ENCODE peak calls at places on chromosomes 3 and 15, in eight cellular contexts. J, Q, W, O, Y, I, R and U are unnamed samples.
A peak's percentile ranks its signal among the peaks of the same experiment; 100 is the strongest.

GRCh38 chr15:64667736-64668161 is 107.6 kb downstream of the RBPMS2 start:
- DNase-seq in O (no peak), Y (peak; percentile 61), Q (no peak), J (no peak), R (no peak), W (no peak), I (no peak), U (no peak)

GRCh38 chr3:78601249-78601648 is 1166.5 kb downstream of the ROBO1 start:
- DNase-seq in O (no peak), Y (no peak), I (no peak), W (no peak), J (no peak), R (no peak), Q (no peak), U (no peak)

GRCh38 chr15:64010719-64011118 is 35.6 kb downstream of the DAPK2 start:
- DNase-seq in Y (peak; percentile 93), J (peak; percentile 82), W (peak; percentile 49), I (no peak), O (no peak), Q (peak; percentile 69), R (peak; percentile 58), U (peak; percentile 92)

GRCh38 chr15:38012894-38013293 is 78.5 kb downstream of the TMCO5A start:
- DNase-seq in Y (no peak), Q (no peak), W (no peak), J (no peak), R (no peak), O (no peak), I (no peak), U (no peak)

GRCh38 chr15:92616621-92617179 is 38.9 kb downstream of the FAM174B start:
- DNase-seq in I (no peak), Q (peak; percentile 67), O (no peak), W (no peak), R (no peak), Y (no peak), J (no peak), U (no peak)

GRCh38 chr3:172307143-172307560 is 141.1 kb downstream of the GHSR start:
- DNase-seq in O (no peak), I (peak; percentile 41), Y (peak; percentile 45), Q (no peak), J (no peak), R (no peak), W (peak; percentile 97), U (no peak)

GRCh38 chr3:16841906-16842709 is 42.6 kb upstream of the PLCL2 start:
- DNase-seq in O (peak; percentile 24), J (no peak), I (no peak), Y (no peak), Q (peak; percentile 65), R (peak; percentile 42), W (no peak), U (peak; percentile 93)

GRCh38 chr3:183212096-183212495 is 41.0 kb upstream of the B3GNT5 start:
- DNase-seq in W (peak; percentile 29), Y (no peak), J (no peak), I (no peak), R (no peak), Q (no peak), O (no peak), U (no peak)

GRCh38 chr15:57380854-57381253 is 4.5 kb downstream of the CGNL1 start:
- DNase-seq in Q (no peak), R (no peak), I (no peak), W (no peak), O (no peak), Y (no peak), J (no peak), U (no peak)

GRCh38 chr15:80452166-80452565 is 48.0 kb downstream of the ARNT2 start:
- DNase-seq in O (no peak), Q (no peak), Y (no peak), W (no peak), I (peak; percentile 63), J (no peak), R (no peak), U (no peak)

GRCh38 chr15:43376017-43376705 is 5.3 kb downstream of the TUBGCP4 start:
- DNase-seq in O (peak; percentile 45), Q (no peak), I (peak; percentile 62), Y (peak; percentile 61), R (no peak), J (peak; percentile 83), W (no peak), U (no peak)

GRCh38 chr3:143727391-143727790 is 120.9 kb downstream of the SLC9A9 start:
- DNase-seq in W (no peak), J (no peak), Q (no peak), O (no peak), I (no peak), Y (peak; percentile 65), R (no peak), U (no peak)

GRCh38 chr15:48682949-48683651 is 37.6 kb upstream of the FBN1 start:
- DNase-seq in R (peak; percentile 51), W (peak; percentile 88), O (no peak), Q (peak; percentile 72), I (no peak), J (no peak), Y (peak; percentile 86), U (no peak)

GRCh38 chr15:47741082-47741481 is 23.8 kb downstream of the SEMA6D start:
- DNase-seq in Q (no peak), W (no peak), I (no peak), J (peak; percentile 40), Y (no peak), O (no peak), R (no peak), U (no peak)

DNA sequence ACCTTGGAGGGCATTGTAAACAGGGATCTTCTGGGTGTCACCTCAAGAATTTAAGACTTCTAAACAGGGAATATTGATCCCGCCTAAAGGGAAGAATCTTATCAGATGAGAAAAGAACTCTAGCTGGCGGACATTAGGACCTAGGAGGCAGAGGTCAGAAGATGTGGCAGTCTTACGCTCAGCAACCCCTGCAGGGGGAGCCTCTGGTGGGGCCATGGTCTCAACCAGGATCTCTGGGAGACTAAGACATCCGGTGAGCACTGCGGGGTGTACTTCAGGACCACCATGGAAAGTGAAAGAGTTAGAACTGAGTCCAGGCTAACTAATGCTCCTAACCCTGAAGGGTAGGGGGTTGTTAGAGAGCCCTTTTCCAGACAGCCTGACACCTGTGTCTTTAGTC is 295.2 kb downstream of the VGLL3 start:
- DNase-seq in W (no peak), O (no peak), J (no peak), R (no peak), Y (no peak), I (no peak), Q (no peak), U (no peak)
- H3K4me3 ChIP-seq in W (no peak overlapping the region), O (no peak overlapping the region), J (no peak overlapping the region), R (no peak overlapping the region), Y (no peak overlapping the region), I (no peak overlapping the region), Q (no peak overlapping the region), U (no peak overlapping the region)

GRCh38 chr15:96336045-96336642 is 5.6 kb downstream of the NR2F2 start:
- DNase-seq in W (no peak), Q (no peak), I (no peak), J (no peak), R (no peak), Y (no peak), O (no peak), U (no peak)
- H3K27me3 ChIP-seq in W (no peaks in the 10 kb centered on the region), Q (no peaks in the 10 kb centered on the region), I (no peaks in the 10 kb centered on the region), J (no peaks in the 10 kb centered on the region), R (no peaks in the 10 kb centered on the region), Y (no peaks in the 10 kb centered on the region), O (peaks cover 94% of the 10 kb centered on the region), U (peaks cover 38% of the 10 kb centered on the region)

DNA sequence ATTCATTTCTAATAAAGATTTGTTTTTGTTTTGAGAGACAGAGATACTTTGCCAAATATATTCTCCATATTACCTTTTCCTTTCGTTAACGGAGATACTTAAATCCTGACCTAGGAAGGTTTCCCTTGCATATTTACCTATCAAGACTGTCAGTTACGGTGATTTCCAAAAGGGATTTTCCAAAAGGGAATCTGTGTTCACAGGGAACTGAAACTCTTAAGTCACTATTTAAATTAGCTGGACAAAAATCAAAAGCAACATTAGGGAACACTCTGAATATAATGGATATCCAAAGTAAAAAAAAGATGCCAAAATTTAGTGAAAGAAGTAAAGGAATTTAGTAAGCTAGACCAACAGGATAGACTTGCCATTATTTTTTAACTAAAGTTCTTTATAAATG is 576 bp downstream of the LRRFIP2 start:
- DNase-seq in R (no peak), I (no peak), O (no peak), Q (no peak), Y (no peak), W (no peak), J (no peak), U (no peak)
- H3K4me3 ChIP-seq in R (no peak overlapping the region), I (no peak overlapping the region), O (peak overlapping the region; percentile 77), Q (peak overlapping the region; percentile 92), Y (peak overlapping the region; percentile 83), W (peak overlapping the region; percentile 84), J (peak overlapping the region; percentile 89), U (peak overlapping the region; percentile 89)

GRCh38 chr3:140924097-140924873 is 17.4 kb upstream of the SLC25A36 start:
- DNase-seq in R (no peak), Q (peak; percentile 81), W (no peak), J (no peak), Y (no peak), O (no peak), I (no peak), U (no peak)
- H3K27me3 ChIP-seq in R (no peaks in the 10 kb centered on the region), Q (no peaks in the 10 kb centered on the region), W (no peaks in the 10 kb centered on the region), J (no peaks in the 10 kb centered on the region), Y (peaks cover 23% of the 10 kb centered on the region), O (no peaks in the 10 kb centered on the region), I (no peaks in the 10 kb centered on the region), U (no peaks in the 10 kb centered on the region)